ENCODE peak calls at places on chromosomes 2 and 18, in ten cellular contexts. Y, R, Z, W, T, E, J, U, X and C are unnamed samples.
A peak's percentile ranks its signal among the peaks of the same experiment; 100 is the strongest.

GRCh38 chr2:140353541-140353940 is 1573.4 kb upstream of the NXPH2 start:
- DNase-seq in Y (no peak), R (no peak), Z (no peak), W (no peak), T (no peak), E (peak; percentile 30), J (peak; percentile 55), U (no peak), X (no peak), C (no peak)

GRCh38 chr2:43372386-43373081 is 146.1 kb upstream of the ZFP36L2 start:
- DNase-seq in Y (no peak), R (no peak), Z (no peak), W (no peak), T (no peak), E (no peak), J (no peak), U (no peak), X (no peak), C (no peak)

GRCh38 chr18:49207373-49207772 is 253.1 kb downstream of the DYM start:
- DNase-seq in Y (no peak), R (no peak), Z (no peak), W (no peak), T (no peak), E (peak; percentile 57), J (no peak), U (no peak), X (no peak), C (no peak)

GRCh38 chr18:58671941-58672565 is 788 bp downstream of the MALT1 start:
- DNase-seq in Y (no peak), R (no peak), Z (peak; percentile 39), W (no peak), T (no peak), E (peak; percentile 27), J (peak; percentile 53), U (no peak), X (no peak), C (no peak)

GRCh38 chr2:188193230-188193629 is 98.4 kb upstream of the GULP1 start:
- DNase-seq in Y (no peak), R (no peak), Z (no peak), W (no peak), T (no peak), E (peak; percentile 30), J (no peak), U (no peak), X (no peak), C (no peak)

GRCh38 chr18:23134780-23135678 is at the start of gene CABLES1:
- DNase-seq in Y (peak; percentile 48), R (peak; percentile 18), Z (peak; percentile 59), W (peak; percentile 56), T (peak; percentile 57), E (peak; percentile 21), J (peak; percentile 22), U (peak; percentile 46), X (peak; percentile 74), C (peak; percentile 55)

GRCh38 chr2:111972955-111973565 is 74.7 kb downstream of the MERTK start:
- DNase-seq in Y (no peak), R (no peak), Z (no peak), W (no peak), T (no peak), E (no peak), J (no peak), U (no peak), X (no peak), C (no peak)

GRCh38 chr2:172293952-172294351 is 133.4 kb upstream of the ITGA6 start:
- DNase-seq in Y (no peak), R (no peak), Z (no peak), W (no peak), T (no peak), E (peak; percentile 23), J (peak; percentile 69), U (no peak), X (no peak), C (peak; percentile 24)

GRCh38 chr18:13532406-13533075 is 193.8 kb downstream of the FAM210A start:
- DNase-seq in Y (no peak), R (no peak), Z (no peak), W (no peak), T (no peak), E (no peak), J (no peak), U (no peak), X (no peak), C (no peak)

GRCh38 chr2:17976871-17977746 is 98.6 kb downstream of the KCNS3 start:
- DNase-seq in Y (no peak), R (no peak), Z (no peak), W (no peak), T (no peak), E (peak; percentile 21), J (peak; percentile 100), U (no peak), X (no peak), C (no peak)

GRCh38 chr2:217797170-217797569 is 205.6 kb downstream of the TNS1 start:
- DNase-seq in Y (no peak), R (no peak), Z (no peak), W (no peak), T (no peak), E (no peak), J (no peak), U (no peak), X (no peak), C (no peak)

GRCh38 chr2:38600242-38600891 is 2.4 kb downstream of the HNRNPLL start:
- DNase-seq in Y (no peak), R (no peak), Z (no peak), W (no peak), T (no peak), E (no peak), J (no peak), U (peak; percentile 50), X (no peak), C (no peak)

GRCh38 chr2:201261471-201261870 is 1.1 kb downstream of the CASP8 start:
- DNase-seq in Y (no peak), R (peak; percentile 30), Z (no peak), W (no peak), T (peak; percentile 29), E (no peak), J (no peak), U (peak; percentile 80), X (no peak), C (no peak)

GRCh38 chr2:225570000-225570399 is 170.5 kb downstream of the NYAP2 start:
- DNase-seq in Y (no peak), R (no peak), Z (no peak), W (no peak), T (no peak), E (no peak), J (no peak), U (no peak), X (no peak), C (no peak)

GRCh38 chr2:141331127-141331526 is 799.7 kb downstream of the LRP1B start:
- DNase-seq in Y (no peak), R (no peak), Z (peak; percentile 69), W (no peak), T (no peak), E (peak; percentile 20), J (peak; percentile 91), U (no peak), X (no peak), C (no peak)

GRCh38 chr18:3194947-3195612 is 24.7 kb downstream of the MYOM1 start:
- DNase-seq in Y (no peak), R (no peak), Z (no peak), W (no peak), T (no peak), E (no peak), J (no peak), U (no peak), X (no peak), C (no peak)

GRCh38 chr2:119901013-119901412 is 111.9 kb upstream of the EPB41L5 start:
- DNase-seq in Y (no peak), R (no peak), Z (no peak), W (no peak), T (no peak), E (no peak), J (no peak), U (no peak), X (no peak), C (no peak)

GRCh38 chr2:64637931-64638330 is 15.8 kb downstream of the SERTAD2 start:
- DNase-seq in Y (no peak), R (no peak), Z (no peak), W (no peak), T (no peak), E (no peak), J (no peak), U (peak; percentile 30), X (no peak), C (no peak)

GRCh38 chr2:241816431-241817121 is 7.6 kb downstream of the NEU4 start:
- DNase-seq in Y (no peak), R (no peak), Z (no peak), W (no peak), T (no peak), E (no peak), J (no peak), U (no peak), X (peak; percentile 16), C (no peak)

GRCh38 chr18:79540914-79541301 is 138.7 kb upstream of the CTDP1 start:
- DNase-seq in Y (no peak), R (no peak), Z (no peak), W (no peak), T (no peak), E (no peak), J (no peak), U (no peak), X (no peak), C (no peak)

GRCh38 chr2:109222422-109222821 is 93.4 kb downstream of the SH3RF3 start:
- DNase-seq in Y (no peak), R (no peak), Z (no peak), W (no peak), T (no peak), E (no peak), J (no peak), U (no peak), X (no peak), C (no peak)

GRCh38 chr2:35454966-35455638 is 900.5 kb upstream of the CRIM1 start:
- DNase-seq in Y (no peak), R (no peak), Z (peak; percentile 53), W (peak; percentile 46), T (no peak), E (no peak), J (no peak), U (no peak), X (no peak), C (no peak)

GRCh38 chr2:39530423-39530866 is 93.4 kb upstream of the MAP4K3 start:
- DNase-seq in Y (no peak), R (no peak), Z (no peak), W (no peak), T (no peak), E (no peak), J (peak; percentile 92), U (no peak), X (no peak), C (no peak)

GRCh38 chr2:234110219-234110618 is 59.7 kb downstream of the SPP2 start:
- DNase-seq in Y (no peak), R (no peak), Z (no peak), W (no peak), T (no peak), E (no peak), J (peak; percentile 6), U (no peak), X (no peak), C (no peak)

GRCh38 chr2:64359892-64360657 is 93.9 kb upstream of the LGALSL start:
- DNase-seq in Y (no peak), R (no peak), Z (peak; percentile 82), W (peak; percentile 22), T (peak; percentile 21), E (peak; percentile 89), J (peak; percentile 98), U (peak; percentile 82), X (peak; percentile 39), C (no peak)